ENCODE peak calls at places on chromosomes 13 and 19, in four cellular contexts. V is IMR-90, O is mesenchymal stem cell, Q is mesendoderm. G is an unnamed sample.

GRCh38 chr19:49361438-49362047 is 673 bp downstream of the TEAD2 start:
- DNase-seq in V (peak; percentile 80), O (peak; percentile 93), Q (peak; percentile 88), G (peak; percentile 70)

GRCh38 chr19:12784394-12784870 is 6.9 kb upstream of the JUNB start:
- DNase-seq in V (peak; percentile 46), O (peak; percentile 82), Q (no peak), G (no peak)

GRCh38 chr19:18645035-18645511 is 8.2 kb downstream of the KLHL26 start:
- DNase-seq in V (no peak), O (no peak), Q (no peak), G (no peak)

GRCh38 chr19:57477191-57478008 is at the start of gene ZNF772:
- DNase-seq in V (peak; percentile 96), O (peak; percentile 98), Q (peak; percentile 99), G (peak; percentile 92)

GRCh38 chr19:45087531-45087930 is 5.4 kb upstream of the PPP1R37 start:
- DNase-seq in V (no peak), O (no peak), Q (no peak), G (no peak)

GRCh38 chr19:36115453-36116343 is at the start of gene TBCB:
- DNase-seq in V (peak; percentile 28), O (peak; percentile 57), Q (peak; percentile 61), G (no peak)

GRCh38 chr19:53883231-53883661 is 1.2 kb downstream of the PRKCG start:
- DNase-seq in V (no peak), O (no peak), Q (no peak), G (no peak)

GRCh38 chr13:107113387-107113786 is 545.5 kb upstream of the ARGLU1 start:
- DNase-seq in V (no peak), O (no peak), Q (no peak), G (no peak)

GRCh38 chr19:8643860-8644653 is 13.6 kb downstream of the NFILZ start:
- DNase-seq in V (no peak), O (no peak), Q (no peak), G (no peak)

GRCh38 chr13:99058527-99059495 is 80.9 kb upstream of the DOCK9 start:
- DNase-seq in V (no peak), O (no peak), Q (no peak), G (no peak)

GRCh38 chr13:40682449-40683240 is 16.2 kb upstream of the FOXO1 start:
- DNase-seq in V (peak; percentile 35), O (peak; percentile 36), Q (peak; percentile 32), G (no peak)

GRCh38 chr13:30932481-30933333 is at the start of gene TEX26:
- DNase-seq in V (no peak), O (peak; percentile 47), Q (peak; percentile 90), G (peak; percentile 61)
- H3K4me2 ChIP-seq in V (no peak within 1 kb of the TSS), O (peak within 1 kb of the TSS; percentile 60), Q (peak within 1 kb of the TSS; percentile 23), G (peak within 1 kb of the TSS; percentile 57)

GRCh38 chr19:46426506-46427162 is 2.1 kb downstream of the PNMA8C start:
- DNase-seq in V (peak; percentile 68), O (peak; percentile 83), Q (peak; percentile 87), G (peak; percentile 88)
- H2BK5ac ChIP-seq in V (no peak overlapping the region), O (peak overlapping the region; percentile 93), Q (no peak overlapping the region), G (no peak overlapping the region)

DNA sequence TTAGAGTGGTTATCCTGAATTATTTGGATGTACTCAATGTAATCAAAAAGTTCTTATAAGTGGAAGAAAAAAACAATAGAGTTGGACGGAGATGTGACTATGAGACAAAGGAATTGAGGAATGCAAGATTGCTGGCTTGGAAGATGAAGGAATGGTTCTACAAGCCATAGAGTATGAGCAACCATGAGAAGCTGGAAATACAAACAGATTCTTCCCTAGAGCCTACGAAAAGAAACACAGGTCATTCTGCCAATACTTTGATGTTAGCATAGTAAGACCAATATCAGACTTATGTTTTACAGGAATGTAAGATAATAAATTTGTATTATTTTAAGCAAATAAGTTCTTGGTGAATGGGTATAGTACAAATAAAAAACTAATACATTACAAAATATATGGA is 249.2 kb downstream of the DIAPH3 start:
- DNase-seq in V (peak; percentile 68), O (no peak), Q (no peak), G (no peak)
- H3K4me2 ChIP-seq in V (no peak overlapping the region), O (no peak overlapping the region), Q (no peak overlapping the region), G (no peak overlapping the region)

GRCh38 chr13:100459747-100460146 is 128.8 kb downstream of the GGACT start:
- DNase-seq in V (no peak), O (no peak), Q (no peak), G (no peak)

GRCh38 chr13:100464006-100464405 is 124.6 kb downstream of the GGACT start:
- DNase-seq in V (no peak), O (no peak), Q (no peak), G (no peak)

GRCh38 chr13:100465558-100465957 is 123.0 kb downstream of the GGACT start:
- DNase-seq in V (no peak), O (no peak), Q (no peak), G (no peak)

GRCh38 chr13:100458673-100459072 is 129.9 kb downstream of the GGACT start:
- DNase-seq in V (no peak), O (no peak), Q (no peak), G (no peak)

GRCh38 chr13:100461309-100462035 is 127.1 kb downstream of the GGACT start:
- DNase-seq in V (peak; percentile 33), O (peak; percentile 12), Q (peak; percentile 51), G (peak; percentile 45)
- H2BK5ac ChIP-seq in V (no peak overlapping the region), O (no peak overlapping the region), Q (no peak overlapping the region), G (no peak overlapping the region)

GRCh38 chr13:69319659-69320058 is 788.0 kb upstream of the ATXN8OS start:
- DNase-seq in V (no peak), O (peak; percentile 46), Q (no peak), G (no peak)
- H3K4me2 ChIP-seq in V (no peak overlapping the region), O (no peak overlapping the region), Q (no peak overlapping the region), G (no peak overlapping the region)

DNA sequence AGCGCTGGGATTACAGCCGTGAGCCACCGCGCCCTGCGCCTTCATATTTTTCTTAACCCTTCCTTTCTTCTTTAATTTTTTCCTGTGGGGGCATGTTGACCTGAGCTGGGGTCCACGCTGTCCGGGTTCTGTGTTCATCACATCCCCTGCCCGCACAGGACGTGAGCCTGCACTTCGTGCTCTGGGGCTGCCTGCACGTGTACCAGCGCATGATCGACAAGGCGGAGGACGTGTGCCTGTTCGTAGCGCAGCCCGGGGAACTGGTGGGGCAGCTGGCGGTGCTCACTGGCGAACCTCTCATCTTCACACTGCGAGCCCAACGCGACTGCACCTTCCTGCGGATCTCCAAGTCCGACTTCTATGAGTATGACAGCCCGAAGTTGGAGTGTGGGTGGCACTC is 14.2 kb downstream of the PNPLA6 start:
- DNase-seq in V (no peak), O (no peak), Q (no peak), G (no peak)
- H2BK5ac ChIP-seq in V (no peak overlapping the region), O (no peak overlapping the region), Q (no peak overlapping the region), G (no peak overlapping the region)

DNA sequence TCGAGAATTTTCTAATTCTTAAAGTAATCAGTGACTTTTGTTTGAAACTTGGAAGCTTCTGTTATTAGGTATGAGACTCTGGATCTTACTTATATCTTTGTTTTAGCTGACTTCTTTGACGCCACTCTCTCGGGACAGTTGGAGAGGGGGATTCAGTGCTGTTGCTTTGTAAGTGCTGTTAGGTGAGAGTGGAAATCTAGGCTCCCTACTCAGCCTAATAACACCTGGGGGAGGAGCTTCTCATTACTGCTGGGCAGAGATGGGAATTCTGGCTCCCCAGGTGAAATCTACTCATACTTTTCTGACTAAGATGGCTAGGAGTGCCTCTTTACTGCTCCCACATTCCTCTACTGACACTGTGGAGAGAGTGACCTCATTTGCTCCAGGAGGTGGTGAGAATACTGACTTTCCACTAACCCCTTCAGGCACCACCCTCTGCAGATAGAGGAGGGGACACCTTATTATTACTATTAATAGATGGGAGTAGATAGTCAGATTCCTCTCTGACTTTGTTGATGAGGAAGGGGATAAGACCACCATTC is 324.9 kb upstream of the SPRY2 start:
- DNase-seq in V (no peak), O (no peak), Q (peak; percentile 61), G (no peak)
- H3K4me2 ChIP-seq in V (no peak overlapping the region), O (no peak overlapping the region), Q (no peak overlapping the region), G (no peak overlapping the region)